ENCODE peak calls at places on chromosomes 6 and 20, in nine cellular contexts. One of them, this sample, is unnamed.

GRCh38 chr6:161748535-161749386 is 474.9 kb upstream of the AGPAT4 start:
- DNase-seq in COR-L47: no peak
- DNase-seq in EL: peak
- DNase-seq in stimulated activated CD8-positive, alpha-beta memory T cell treated with anti-CD3 and anti-CD28 coated beads, Interleukin-15, amount 100 ng/mL, for 4 hours: no peak
- DNase-seq in mucosa of descending colon: peak
- DNase-seq in T-helper 17 cell: no peak
- DNase-seq in epithelial cell of prostate: no peak
- DNase-seq in choroid plexus epithelial cell: peak
- DNase-seq in adrenal gland: peak
- DNase-seq in this sample: peak

GRCh38 chr6:17865243-17865642 is 122.2 kb downstream of the KIF13A start:
- DNase-seq in mucosa of descending colon: peak
- DNase-seq in COR-L47: peak
- DNase-seq in EL: peak
- DNase-seq in stimulated activated CD8-positive, alpha-beta memory T cell treated with anti-CD3 and anti-CD28 coated beads, Interleukin-15, amount 100 ng/mL, for 4 hours: no peak
- DNase-seq in epithelial cell of prostate: peak
- DNase-seq in choroid plexus epithelial cell: no peak
- DNase-seq in adrenal gland: peak
- DNase-seq in T-helper 17 cell: no peak
- DNase-seq in this sample: peak

GRCh38 chr6:72084992-72085569 is 198.7 kb downstream of the RIMS1 start:
- DNase-seq in EL: peak
- DNase-seq in COR-L47: peak
- DNase-seq in adrenal gland: no peak
- DNase-seq in choroid plexus epithelial cell: peak
- DNase-seq in epithelial cell of prostate: no peak
- DNase-seq in mucosa of descending colon: no peak
- DNase-seq in stimulated activated CD8-positive, alpha-beta memory T cell treated with anti-CD3 and anti-CD28 coated beads, Interleukin-15, amount 100 ng/mL, for 4 hours: no peak
- DNase-seq in T-helper 17 cell: no peak
- DNase-seq in this sample: no peak

GRCh38 chr6:122749451-122750050 is 30.0 kb upstream of the FABP7 start:
- DNase-seq in epithelial cell of prostate: no peak
- DNase-seq in adrenal gland: no peak
- DNase-seq in EL: no peak
- DNase-seq in COR-L47: no peak
- DNase-seq in mucosa of descending colon: no peak
- DNase-seq in stimulated activated CD8-positive, alpha-beta memory T cell treated with anti-CD3 and anti-CD28 coated beads, Interleukin-15, amount 100 ng/mL, for 4 hours: no peak
- DNase-seq in T-helper 17 cell: no peak
- DNase-seq in choroid plexus epithelial cell: no peak
- DNase-seq in this sample: no peak

GRCh38 chr6:106761160-106761559 is 131.8 kb downstream of the QRSL1 start:
- DNase-seq in adrenal gland: no peak
- DNase-seq in T-helper 17 cell: no peak
- DNase-seq in COR-L47: no peak
- DNase-seq in epithelial cell of prostate: no peak
- DNase-seq in EL: no peak
- DNase-seq in choroid plexus epithelial cell: no peak
- DNase-seq in stimulated activated CD8-positive, alpha-beta memory T cell treated with anti-CD3 and anti-CD28 coated beads, Interleukin-15, amount 100 ng/mL, for 4 hours: no peak
- DNase-seq in mucosa of descending colon: peak
- DNase-seq in this sample: no peak

GRCh38 chr6:2192971-2193370 is 52.4 kb downstream of the GMDS start:
- DNase-seq in choroid plexus epithelial cell: no peak
- DNase-seq in T-helper 17 cell: no peak
- DNase-seq in stimulated activated CD8-positive, alpha-beta memory T cell treated with anti-CD3 and anti-CD28 coated beads, Interleukin-15, amount 100 ng/mL, for 4 hours: no peak
- DNase-seq in epithelial cell of prostate: no peak
- DNase-seq in mucosa of descending colon: no peak
- DNase-seq in EL: no peak
- DNase-seq in adrenal gland: no peak
- DNase-seq in COR-L47: no peak
- DNase-seq in this sample: no peak

GRCh38 chr6:44855562-44856494 is 468.3 kb downstream of the CDC5L start:
- DNase-seq in COR-L47: no peak
- DNase-seq in mucosa of descending colon: no peak
- DNase-seq in T-helper 17 cell: no peak
- DNase-seq in stimulated activated CD8-positive, alpha-beta memory T cell treated with anti-CD3 and anti-CD28 coated beads, Interleukin-15, amount 100 ng/mL, for 4 hours: no peak
- DNase-seq in adrenal gland: no peak
- DNase-seq in choroid plexus epithelial cell: peak
- DNase-seq in epithelial cell of prostate: no peak
- DNase-seq in EL: peak
- DNase-seq in this sample: no peak

GRCh38 chr6:2749972-2750600 is 636 bp downstream of the MYLK4 start:
- DNase-seq in EL: peak
- DNase-seq in adrenal gland: peak
- DNase-seq in COR-L47: peak
- DNase-seq in stimulated activated CD8-positive, alpha-beta memory T cell treated with anti-CD3 and anti-CD28 coated beads, Interleukin-15, amount 100 ng/mL, for 4 hours: no peak
- DNase-seq in mucosa of descending colon: peak
- DNase-seq in choroid plexus epithelial cell: peak
- DNase-seq in epithelial cell of prostate: no peak
- DNase-seq in T-helper 17 cell: peak
- DNase-seq in this sample: peak

GRCh38 chr20:32252189-32252588 is 25.3 kb upstream of the KIF3B start:
- DNase-seq in EL: no peak
- DNase-seq in T-helper 17 cell: no peak
- DNase-seq in stimulated activated CD8-positive, alpha-beta memory T cell treated with anti-CD3 and anti-CD28 coated beads, Interleukin-15, amount 100 ng/mL, for 4 hours: peak
- DNase-seq in choroid plexus epithelial cell: no peak
- DNase-seq in adrenal gland: no peak
- DNase-seq in epithelial cell of prostate: no peak
- DNase-seq in COR-L47: no peak
- DNase-seq in mucosa of descending colon: no peak
- DNase-seq in this sample: no peak

GRCh38 chr6:157632821-157633220 is 190.2 kb upstream of the SNX9 start:
- DNase-seq in T-helper 17 cell: no peak
- DNase-seq in adrenal gland: no peak
- DNase-seq in EL: peak
- DNase-seq in choroid plexus epithelial cell: peak
- DNase-seq in stimulated activated CD8-positive, alpha-beta memory T cell treated with anti-CD3 and anti-CD28 coated beads, Interleukin-15, amount 100 ng/mL, for 4 hours: no peak
- DNase-seq in COR-L47: no peak
- DNase-seq in epithelial cell of prostate: no peak
- DNase-seq in mucosa of descending colon: no peak
- DNase-seq in this sample: no peak

GRCh38 chr6:128807577-128807976 is 75.4 kb upstream of the LAMA2 start:
- DNase-seq in adrenal gland: no peak
- DNase-seq in EL: peak
- DNase-seq in stimulated activated CD8-positive, alpha-beta memory T cell treated with anti-CD3 and anti-CD28 coated beads, Interleukin-15, amount 100 ng/mL, for 4 hours: no peak
- DNase-seq in T-helper 17 cell: no peak
- DNase-seq in epithelial cell of prostate: no peak
- DNase-seq in choroid plexus epithelial cell: peak
- DNase-seq in COR-L47: no peak
- DNase-seq in mucosa of descending colon: no peak
- DNase-seq in this sample: no peak

GRCh38 chr6:14658909-14659561 is 541.5 kb downstream of the CD83 start:
- DNase-seq in COR-L47: no peak
- DNase-seq in choroid plexus epithelial cell: no peak
- DNase-seq in stimulated activated CD8-positive, alpha-beta memory T cell treated with anti-CD3 and anti-CD28 coated beads, Interleukin-15, amount 100 ng/mL, for 4 hours: no peak
- DNase-seq in EL: peak
- DNase-seq in T-helper 17 cell: no peak
- DNase-seq in epithelial cell of prostate: no peak
- DNase-seq in adrenal gland: no peak
- DNase-seq in mucosa of descending colon: no peak
- DNase-seq in this sample: no peak

GRCh38 chr20:36728986-36729385 is 16.9 kb downstream of the NDRG3 start:
- DNase-seq in choroid plexus epithelial cell: peak
- DNase-seq in COR-L47: no peak
- DNase-seq in mucosa of descending colon: no peak
- DNase-seq in adrenal gland: no peak
- DNase-seq in epithelial cell of prostate: peak
- DNase-seq in stimulated activated CD8-positive, alpha-beta memory T cell treated with anti-CD3 and anti-CD28 coated beads, Interleukin-15, amount 100 ng/mL, for 4 hours: no peak
- DNase-seq in T-helper 17 cell: no peak
- DNase-seq in EL: peak
- DNase-seq in this sample: no peak

GRCh38 chr6:156933201-156934053 is 156.2 kb downstream of the ARID1B start:
- DNase-seq in adrenal gland: no peak
- DNase-seq in stimulated activated CD8-positive, alpha-beta memory T cell treated with anti-CD3 and anti-CD28 coated beads, Interleukin-15, amount 100 ng/mL, for 4 hours: no peak
- DNase-seq in mucosa of descending colon: peak
- DNase-seq in choroid plexus epithelial cell: no peak
- DNase-seq in EL: no peak
- DNase-seq in epithelial cell of prostate: no peak
- DNase-seq in T-helper 17 cell: no peak
- DNase-seq in COR-L47: peak
- DNase-seq in this sample: no peak

GRCh38 chr6:33249732-33250625 is 21.7 kb downstream of the VPS52 start:
- DNase-seq in T-helper 17 cell: no peak
- DNase-seq in EL: peak
- DNase-seq in mucosa of descending colon: peak
- DNase-seq in choroid plexus epithelial cell: peak
- DNase-seq in epithelial cell of prostate: peak
- DNase-seq in COR-L47: no peak
- DNase-seq in stimulated activated CD8-positive, alpha-beta memory T cell treated with anti-CD3 and anti-CD28 coated beads, Interleukin-15, amount 100 ng/mL, for 4 hours: no peak
- DNase-seq in adrenal gland: peak
- DNase-seq in this sample: peak

GRCh38 chr6:36886948-36887347 is 1.2 kb downstream of the C6orf89 start:
- DNase-seq in stimulated activated CD8-positive, alpha-beta memory T cell treated with anti-CD3 and anti-CD28 coated beads, Interleukin-15, amount 100 ng/mL, for 4 hours: no peak
- DNase-seq in mucosa of descending colon: no peak
- DNase-seq in T-helper 17 cell: no peak
- DNase-seq in adrenal gland: no peak
- DNase-seq in epithelial cell of prostate: no peak
- DNase-seq in EL: no peak
- DNase-seq in choroid plexus epithelial cell: no peak
- DNase-seq in COR-L47: no peak
- DNase-seq in this sample: no peak

GRCh38 chr20:41701596-41702350 is 83.6 kb upstream of the CHD6 start:
- DNase-seq in COR-L47: no peak
- DNase-seq in choroid plexus epithelial cell: no peak
- DNase-seq in adrenal gland: no peak
- DNase-seq in EL: peak
- DNase-seq in stimulated activated CD8-positive, alpha-beta memory T cell treated with anti-CD3 and anti-CD28 coated beads, Interleukin-15, amount 100 ng/mL, for 4 hours: no peak
- DNase-seq in mucosa of descending colon: no peak
- DNase-seq in epithelial cell of prostate: peak
- DNase-seq in T-helper 17 cell: no peak
- DNase-seq in this sample: no peak

GRCh38 chr6:130885392-130886192 is 58.4 kb downstream of the SMLR1 start:
- DNase-seq in choroid plexus epithelial cell: peak
- DNase-seq in mucosa of descending colon: peak
- DNase-seq in T-helper 17 cell: peak
- DNase-seq in COR-L47: peak
- DNase-seq in EL: peak
- DNase-seq in adrenal gland: peak
- DNase-seq in stimulated activated CD8-positive, alpha-beta memory T cell treated with anti-CD3 and anti-CD28 coated beads, Interleukin-15, amount 100 ng/mL, for 4 hours: peak
- DNase-seq in epithelial cell of prostate: peak
- DNase-seq in this sample: no peak

GRCh38 chr20:8287328-8287727 is 155.3 kb downstream of the PLCB1 start:
- DNase-seq in COR-L47: peak
- DNase-seq in EL: no peak
- DNase-seq in epithelial cell of prostate: no peak
- DNase-seq in T-helper 17 cell: no peak
- DNase-seq in mucosa of descending colon: no peak
- DNase-seq in choroid plexus epithelial cell: no peak
- DNase-seq in stimulated activated CD8-positive, alpha-beta memory T cell treated with anti-CD3 and anti-CD28 coated beads, Interleukin-15, amount 100 ng/mL, for 4 hours: no peak
- DNase-seq in adrenal gland: no peak
- DNase-seq in this sample: no peak

GRCh38 chr6:168574699-168575195 is 133.8 kb downstream of the SMOC2 start:
- DNase-seq in epithelial cell of prostate: no peak
- DNase-seq in EL: no peak
- DNase-seq in adrenal gland: peak
- DNase-seq in stimulated activated CD8-positive, alpha-beta memory T cell treated with anti-CD3 and anti-CD28 coated beads, Interleukin-15, amount 100 ng/mL, for 4 hours: no peak
- DNase-seq in T-helper 17 cell: no peak
- DNase-seq in mucosa of descending colon: peak
- DNase-seq in COR-L47: no peak
- DNase-seq in choroid plexus epithelial cell: no peak
- DNase-seq in this sample: peak

GRCh38 chr20:50085146-50085480 is 27.8 kb downstream of the UBE2V1 start:
- DNase-seq in EL: no peak
- DNase-seq in epithelial cell of prostate: no peak
- DNase-seq in T-helper 17 cell: no peak
- DNase-seq in COR-L47: no peak
- DNase-seq in choroid plexus epithelial cell: no peak
- DNase-seq in mucosa of descending colon: no peak
- DNase-seq in adrenal gland: no peak
- DNase-seq in stimulated activated CD8-positive, alpha-beta memory T cell treated with anti-CD3 and anti-CD28 coated beads, Interleukin-15, amount 100 ng/mL, for 4 hours: no peak
- DNase-seq in this sample: no peak

GRCh38 chr6:28709478-28710349 is 184.0 kb downstream of the GPX5 start:
- DNase-seq in mucosa of descending colon: no peak
- DNase-seq in epithelial cell of prostate: no peak
- DNase-seq in EL: peak
- DNase-seq in adrenal gland: no peak
- DNase-seq in stimulated activated CD8-positive, alpha-beta memory T cell treated with anti-CD3 and anti-CD28 coated beads, Interleukin-15, amount 100 ng/mL, for 4 hours: no peak
- DNase-seq in COR-L47: no peak
- DNase-seq in T-helper 17 cell: no peak
- DNase-seq in choroid plexus epithelial cell: no peak
- DNase-seq in this sample: no peak

GRCh38 chr6:20028143-20028542 is 184.1 kb downstream of the MBOAT1 start:
- DNase-seq in adrenal gland: no peak
- DNase-seq in choroid plexus epithelial cell: no peak
- DNase-seq in T-helper 17 cell: no peak
- DNase-seq in mucosa of descending colon: peak
- DNase-seq in epithelial cell of prostate: no peak
- DNase-seq in COR-L47: peak
- DNase-seq in stimulated activated CD8-positive, alpha-beta memory T cell treated with anti-CD3 and anti-CD28 coated beads, Interleukin-15, amount 100 ng/mL, for 4 hours: no peak
- DNase-seq in EL: no peak
- DNase-seq in this sample: no peak

GRCh38 chr6:43035495-43036194 is 14.2 kb downstream of the RRP36 start:
- DNase-seq in T-helper 17 cell: no peak
- DNase-seq in COR-L47: no peak
- DNase-seq in choroid plexus epithelial cell: no peak
- DNase-seq in mucosa of descending colon: no peak
- DNase-seq in stimulated activated CD8-positive, alpha-beta memory T cell treated with anti-CD3 and anti-CD28 coated beads, Interleukin-15, amount 100 ng/mL, for 4 hours: no peak
- DNase-seq in epithelial cell of prostate: no peak
- DNase-seq in EL: no peak
- DNase-seq in adrenal gland: peak
- DNase-seq in this sample: peak

GRCh38 chr20:49675368-49676151 is 38.1 kb downstream of the B4GALT5 start:
- DNase-seq in choroid plexus epithelial cell: no peak
- DNase-seq in adrenal gland: no peak
- DNase-seq in epithelial cell of prostate: no peak
- DNase-seq in mucosa of descending colon: peak
- DNase-seq in COR-L47: no peak
- DNase-seq in stimulated activated CD8-positive, alpha-beta memory T cell treated with anti-CD3 and anti-CD28 coated beads, Interleukin-15, amount 100 ng/mL, for 4 hours: no peak
- DNase-seq in T-helper 17 cell: no peak
- DNase-seq in EL: peak
- DNase-seq in this sample: no peak

GRCh38 chr6:106731144-106731842 is 101.9 kb downstream of the QRSL1 start:
- DNase-seq in epithelial cell of prostate: no peak
- DNase-seq in adrenal gland: no peak
- DNase-seq in mucosa of descending colon: peak
- DNase-seq in EL: no peak
- DNase-seq in stimulated activated CD8-positive, alpha-beta memory T cell treated with anti-CD3 and anti-CD28 coated beads, Interleukin-15, amount 100 ng/mL, for 4 hours: no peak
- DNase-seq in COR-L47: no peak
- DNase-seq in T-helper 17 cell: no peak
- DNase-seq in choroid plexus epithelial cell: no peak
- DNase-seq in this sample: no peak

GRCh38 chr6:3612341-3613041 is 139.0 kb downstream of the PXDC1 start:
- DNase-seq in epithelial cell of prostate: peak
- DNase-seq in COR-L47: peak
- DNase-seq in mucosa of descending colon: no peak
- DNase-seq in T-helper 17 cell: no peak
- DNase-seq in EL: peak
- DNase-seq in choroid plexus epithelial cell: peak
- DNase-seq in adrenal gland: peak
- DNase-seq in stimulated activated CD8-positive, alpha-beta memory T cell treated with anti-CD3 and anti-CD28 coated beads, Interleukin-15, amount 100 ng/mL, for 4 hours: no peak
- DNase-seq in this sample: no peak

GRCh38 chr6:28269492-28269891 is 2.5 kb downstream of the ZSCAN26 start:
- DNase-seq in adrenal gland: no peak
- DNase-seq in COR-L47: no peak
- DNase-seq in T-helper 17 cell: no peak
- DNase-seq in epithelial cell of prostate: peak
- DNase-seq in stimulated activated CD8-positive, alpha-beta memory T cell treated with anti-CD3 and anti-CD28 coated beads, Interleukin-15, amount 100 ng/mL, for 4 hours: no peak
- DNase-seq in EL: peak
- DNase-seq in mucosa of descending colon: no peak
- DNase-seq in choroid plexus epithelial cell: peak
- DNase-seq in this sample: no peak

GRCh38 chr6:170082531-170083187 is 208.2 kb downstream of the DLL1 start:
- DNase-seq in COR-L47: no peak
- DNase-seq in EL: no peak
- DNase-seq in stimulated activated CD8-positive, alpha-beta memory T cell treated with anti-CD3 and anti-CD28 coated beads, Interleukin-15, amount 100 ng/mL, for 4 hours: no peak
- DNase-seq in epithelial cell of prostate: no peak
- DNase-seq in adrenal gland: peak
- DNase-seq in mucosa of descending colon: no peak
- DNase-seq in T-helper 17 cell: no peak
- DNase-seq in choroid plexus epithelial cell: no peak
- DNase-seq in this sample: no peak

GRCh38 chr6:145587342-145587741 is 148.0 kb downstream of the EPM2A start:
- DNase-seq in mucosa of descending colon: no peak
- DNase-seq in T-helper 17 cell: no peak
- DNase-seq in choroid plexus epithelial cell: peak
- DNase-seq in COR-L47: no peak
- DNase-seq in stimulated activated CD8-positive, alpha-beta memory T cell treated with anti-CD3 and anti-CD28 coated beads, Interleukin-15, amount 100 ng/mL, for 4 hours: no peak
- DNase-seq in EL: no peak
- DNase-seq in adrenal gland: no peak
- DNase-seq in epithelial cell of prostate: no peak
- DNase-seq in this sample: no peak

GRCh38 chr6:134247271-134247833 is 70.6 kb downstream of the SGK1 start:
- DNase-seq in COR-L47: no peak
- DNase-seq in adrenal gland: peak
- DNase-seq in T-helper 17 cell: peak
- DNase-seq in epithelial cell of prostate: peak
- DNase-seq in mucosa of descending colon: peak
- DNase-seq in choroid plexus epithelial cell: no peak
- DNase-seq in EL: no peak
- DNase-seq in stimulated activated CD8-positive, alpha-beta memory T cell treated with anti-CD3 and anti-CD28 coated beads, Interleukin-15, amount 100 ng/mL, for 4 hours: peak
- DNase-seq in this sample: no peak